ENCODE peak calls at places on chromosomes 2 and 18, in five cellular contexts. E is spleen, Z is mucosa of descending colon, R is mesothelial cell of epicardium, H is HFF-Myc. A is an unnamed sample.

GRCh38 chr2:2114745-2115245 is 216.3 kb downstream of the MYT1L start:
- DNase-seq in Z (no peak), R (no peak), E (no peak), H (no peak), A (no peak)

GRCh38 chr2:230754200-230754599 is 41.6 kb downstream of the CAB39 start:
- DNase-seq in R (no peak), Z (no peak), E (no peak), H (no peak), A (no peak)

GRCh38 chr2:101341421-101341820 is 32.9 kb upstream of the RNF149 start:
- DNase-seq in H (no peak), R (no peak), E (no peak), Z (no peak), A (no peak)

GRCh38 chr2:135494503-135494902 is 36.5 kb downstream of the ZRANB3 start:
- DNase-seq in E (no peak), Z (no peak), R (no peak), H (no peak), A (no peak)

GRCh38 chr2:10775036-10775780 is 37.4 kb downstream of the PDIA6 start:
- DNase-seq in E (peak), R (no peak), Z (peak), H (no peak), A (no peak)

GRCh38 chr18:79395761-79396404 is at the start of gene NFATC1:
- DNase-seq in E (peak), H (no peak), Z (peak), R (peak), A (peak)

GRCh38 chr2:8103085-8103708 is 578.7 kb upstream of the ID2 start:
- DNase-seq in H (no peak), Z (no peak), E (no peak), R (no peak), A (no peak)

GRCh38 chr2:161373939-161374338 is 42.2 kb upstream of the TBR1 start:
- DNase-seq in Z (no peak), R (no peak), E (no peak), H (no peak), A (no peak)

GRCh38 chr2:232333361-232334135 is 45.0 kb upstream of the ALPP start:
- DNase-seq in E (peak), H (no peak), R (no peak), Z (peak), A (peak)

GRCh38 chr2:60392014-60392391 is 161.5 kb downstream of the BCL11A start:
- DNase-seq in R (no peak), H (no peak), Z (no peak), E (no peak), A (no peak)

GRCh38 chr18:79200546-79201268 is 131.5 kb downstream of the ATP9B start:
- DNase-seq in H (no peak), E (no peak), Z (no peak), R (peak), A (no peak)

GRCh38 chr2:33380001-33380609 is 96.3 kb upstream of the RASGRP3 start:
- DNase-seq in R (no peak), E (no peak), Z (no peak), H (no peak), A (no peak)

GRCh38 chr2:8115451-8115850 is 566.4 kb upstream of the ID2 start:
- DNase-seq in E (no peak), Z (no peak), H (no peak), R (no peak), A (no peak)

GRCh38 chr2:102520009-102520408 is 47.0 kb downstream of the SLC9A4 start:
- DNase-seq in E (no peak), H (no peak), Z (peak), R (no peak), A (no peak)

GRCh38 chr2:61640406-61640805 is 102.2 kb upstream of the XPO1 start:
- DNase-seq in Z (no peak), E (no peak), R (no peak), H (no peak), A (no peak)

GRCh38 chr2:217822296-217823252 is 180.2 kb downstream of the TNS1 start:
- DNase-seq in H (no peak), E (no peak), Z (peak), R (no peak), A (no peak)

GRCh38 chr2:204743368-204743960 is 198.2 kb downstream of the PARD3B start:
- DNase-seq in R (no peak), E (no peak), H (no peak), Z (no peak), A (no peak)

GRCh38 chr18:12299862-12300261 is 8.2 kb upstream of the TUBB6 start:
- DNase-seq in Z (no peak), R (no peak), H (no peak), E (no peak), A (no peak)

GRCh38 chr2:119864318-119864717 is 104.6 kb downstream of the PTPN4 start:
- DNase-seq in E (no peak), H (no peak), Z (no peak), R (no peak), A (no peak)

GRCh38 chr18:71012789-71013188 is 723.9 kb downstream of the SOCS6 start:
- DNase-seq in R (no peak), H (no peak), Z (no peak), E (no peak), A (no peak)
- TF ChIP-seq CTCF in R (no peak), H (no peak), Z (no peak), E (no peak), A (no peak)

GRCh38 chr2:239328306-239329191 is 72.3 kb downstream of the HDAC4 start:
- DNase-seq in Z (no peak), R (peak), E (no peak), H (peak), A (peak)
- TF ChIP-seq CTCF in Z (no peak), R (no peak), E (no peak), H (no peak), A (no peak)

DNA sequence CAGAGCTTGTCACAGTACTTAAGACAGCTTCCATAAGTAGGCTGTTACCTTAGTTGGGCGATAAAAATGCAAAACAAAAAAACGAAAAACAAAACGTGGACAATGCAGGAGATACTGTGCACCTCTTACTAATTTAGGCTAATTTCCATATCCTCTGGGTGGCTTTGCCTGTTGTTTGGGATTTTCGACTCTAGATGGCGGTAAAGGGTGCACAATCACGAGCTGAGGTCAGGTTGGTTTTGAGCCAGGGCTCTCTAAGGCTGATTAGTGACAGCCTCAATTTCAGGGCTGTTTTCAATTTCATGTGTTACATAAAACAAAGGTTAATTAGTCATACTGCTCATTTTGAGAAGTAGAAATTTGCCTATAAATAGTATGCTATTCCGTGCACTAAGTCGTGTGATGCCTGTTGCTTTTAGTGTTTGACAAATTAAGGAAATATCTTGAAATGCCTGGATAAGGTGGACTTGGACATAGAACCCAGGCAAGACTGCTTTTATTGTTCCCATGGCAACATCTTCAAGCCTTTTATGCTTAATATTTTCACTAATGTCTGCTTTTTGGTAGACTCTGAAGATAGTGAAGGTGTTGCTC is 493.1 kb downstream of the SOCS6 start:
- DNase-seq in H (no peak), E (no peak), R (peak), Z (no peak), A (no peak)
- TF ChIP-seq CTCF in H (peak), E (peak), R (peak), Z (no peak), A (no peak)

DNA sequence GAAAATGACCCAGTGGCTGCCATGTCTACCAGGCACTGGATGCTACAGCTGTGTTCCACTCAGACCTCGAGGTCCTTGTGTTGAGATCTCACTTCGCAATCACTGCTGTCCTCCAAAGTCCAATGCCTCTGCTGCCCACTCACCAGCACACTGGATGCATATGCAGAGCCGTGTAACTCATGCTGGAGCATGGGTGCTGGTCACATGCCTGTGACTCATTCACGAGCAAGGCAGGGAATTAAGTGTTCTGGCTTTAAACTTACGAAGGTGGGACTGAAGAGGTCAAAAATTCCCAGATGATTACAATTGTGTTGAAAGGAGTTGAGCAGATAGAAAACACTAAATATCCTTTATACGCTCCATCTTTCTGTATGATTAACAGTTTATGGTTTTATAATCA is 417.5 kb downstream of the NUP35 start:
- DNase-seq in H (no peak), Z (peak), R (no peak), E (no peak), A (no peak)
- TF ChIP-seq CTCF in H (no peak), Z (no peak), R (no peak), E (no peak), A (no peak)

DNA sequence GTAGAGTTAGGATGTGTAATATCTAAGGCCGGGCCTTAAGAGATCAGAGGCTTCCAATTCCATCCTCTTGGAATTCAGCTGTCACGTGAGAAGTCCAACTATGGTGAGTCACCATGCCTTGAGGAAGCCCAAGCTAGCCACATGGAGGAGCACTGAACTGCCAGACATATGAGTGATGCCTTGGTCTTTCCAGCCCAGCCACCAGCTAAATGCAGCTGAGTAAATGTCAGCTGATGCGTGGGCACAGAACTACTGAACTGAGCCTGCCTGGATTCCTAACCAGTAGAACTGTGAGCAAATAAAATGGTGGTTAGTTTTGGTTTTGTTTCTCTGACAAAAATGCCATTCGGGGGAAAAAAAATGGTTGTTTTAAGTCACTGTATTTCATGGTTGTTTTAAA is 153.7 kb upstream of the SERTAD2 start:
- DNase-seq in R (no peak), Z (no peak), E (no peak), H (peak), A (no peak)
- TF ChIP-seq CTCF in R (no peak), Z (no peak), E (no peak), H (no peak), A (no peak)

GRCh38 chr2:209938906-209939305 is 63.5 kb upstream of the RPE start:
- DNase-seq in H (no peak), E (no peak), R (no peak), Z (no peak), A (no peak)

GRCh38 chr2:209940923-209941322 is 61.5 kb upstream of the RPE start:
- DNase-seq in E (no peak), Z (no peak), H (no peak), R (no peak), A (no peak)

GRCh38 chr2:209937893-209938292 is 64.5 kb upstream of the RPE start:
- DNase-seq in R (no peak), H (no peak), Z (no peak), E (no peak), A (no peak)

GRCh38 chr2:209933499-209934458 is 68.7 kb upstream of the RPE start:
- DNase-seq in R (no peak), E (no peak), Z (no peak), H (peak), A (no peak)

DNA sequence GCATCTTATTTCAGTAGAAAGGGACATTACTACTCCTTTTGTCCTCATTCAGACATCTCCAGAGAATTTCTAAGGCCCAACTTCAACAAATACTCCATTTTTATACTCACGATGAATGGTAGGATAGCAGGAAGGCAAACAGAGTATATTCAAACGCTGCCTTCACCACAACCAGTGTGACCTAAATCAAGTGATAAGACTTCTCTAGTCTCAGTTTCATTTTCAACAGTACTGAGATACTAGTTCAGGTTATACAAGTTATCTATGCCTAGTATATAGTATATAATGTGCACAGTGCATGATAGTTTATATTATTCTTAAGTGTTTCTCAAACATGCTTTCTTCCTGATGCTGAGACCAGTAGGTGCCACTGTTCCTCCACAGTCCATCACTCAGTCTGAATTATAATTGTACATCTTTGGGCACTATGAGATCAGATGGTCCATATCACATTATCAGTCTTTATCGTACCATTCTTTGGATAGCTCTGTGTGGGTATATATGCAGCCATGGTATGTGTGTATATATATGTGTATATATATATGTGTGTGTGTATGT is 66.3 kb upstream of the RPE start:
- DNase-seq in E (no peak), Z (no peak), H (no peak), R (no peak), A (no peak)
- TF ChIP-seq CTCF in E (peak), Z (no peak), H (no peak), R (no peak), A (no peak)

GRCh38 chr2:155715705-155716104 is 616.8 kb downstream of the NR4A2 start:
- DNase-seq in H (no peak), E (no peak), Z (no peak), R (no peak), A (no peak)

GRCh38 chr2:155714983-155715382 is 617.5 kb downstream of the NR4A2 start:
- DNase-seq in Z (no peak), R (no peak), E (no peak), H (no peak), A (no peak)
- TF ChIP-seq CTCF in Z (no peak), R (no peak), E (no peak), H (no peak), A (no peak)

DNA sequence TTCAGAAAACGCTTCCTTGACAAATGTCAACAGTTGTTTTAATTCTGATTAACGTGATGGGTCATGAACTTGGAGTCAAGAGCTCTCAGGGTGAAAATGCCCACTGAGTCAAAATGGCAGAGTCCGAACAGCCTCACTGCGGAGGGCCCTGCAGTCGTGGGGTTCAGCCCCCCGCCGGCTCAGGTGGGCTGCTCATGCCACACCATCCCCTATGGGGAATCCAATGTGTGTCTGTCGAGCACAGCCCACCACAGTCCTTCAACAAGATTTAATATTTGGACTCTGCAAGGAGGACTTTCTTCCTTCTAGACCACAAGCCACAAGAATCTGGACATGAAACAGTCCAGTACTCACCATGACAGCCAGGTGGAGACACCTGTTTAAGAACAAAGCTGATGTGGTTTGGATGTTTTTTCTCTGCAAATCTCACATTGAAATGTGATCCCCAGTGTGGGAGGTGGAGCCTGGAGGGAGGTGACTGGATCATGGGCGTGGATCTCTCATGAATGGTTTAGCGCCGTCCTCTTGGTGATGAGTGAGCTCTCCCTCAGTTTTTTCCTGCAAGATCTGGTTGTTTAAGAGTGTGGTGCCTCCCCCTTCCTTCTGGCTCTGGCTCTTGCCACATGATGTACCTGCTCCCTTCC is 201.0 kb downstream of the NDUFA10 start:
- DNase-seq in Z (peak), R (peak), E (peak), H (no peak), A (peak)
- TF ChIP-seq CTCF in Z (no peak), R (no peak), E (no peak), H (peak), A (no peak)